ENCODE peak calls at places on chromosomes 3 and 15, in five cellular contexts. One of them, this sample, is unnamed.

GRCh38 chr3:171334465-171334811 is 125.8 kb downstream of the TNIK start:
- DNase-seq in ovary: no peak
- DNase-seq in HCT116: no peak
- DNase-seq in transverse colon: no peak
- DNase-seq in prostate gland: no peak
- DNase-seq in this sample: no peak

GRCh38 chr3:182969277-182969676 is 11.1 kb downstream of the DCUN1D1 start:
- DNase-seq in prostate gland: no peak
- DNase-seq in HCT116: no peak
- DNase-seq in transverse colon: no peak
- DNase-seq in ovary: no peak
- DNase-seq in this sample: no peak

GRCh38 chr15:35141743-35142356 is 56.8 kb upstream of the NANOGP8 start:
- DNase-seq in prostate gland: no peak
- DNase-seq in transverse colon: no peak
- DNase-seq in HCT116: no peak
- DNase-seq in ovary: no peak
- DNase-seq in this sample: no peak

GRCh38 chr3:190870125-190870524 is 7.6 kb upstream of the GMNC start:
- DNase-seq in HCT116: no peak
- DNase-seq in prostate gland: no peak
- DNase-seq in transverse colon: no peak
- DNase-seq in ovary: no peak
- DNase-seq in this sample: no peak

GRCh38 chr3:168034152-168034928 is 61.4 kb downstream of the GOLIM4 start:
- DNase-seq in transverse colon: no peak
- DNase-seq in ovary: no peak
- DNase-seq in prostate gland: no peak
- DNase-seq in HCT116: no peak
- DNase-seq in this sample: no peak

GRCh38 chr3:41144631-41145030 is 54.7 kb upstream of the CTNNB1 start:
- DNase-seq in prostate gland: no peak
- DNase-seq in HCT116: no peak
- DNase-seq in ovary: no peak
- DNase-seq in transverse colon: no peak
- DNase-seq in this sample: no peak

GRCh38 chr3:119781330-119782198 is at the start of gene NR1I2:
- DNase-seq in prostate gland: no peak
- DNase-seq in HCT116: no peak
- DNase-seq in transverse colon: peak
- DNase-seq in ovary: no peak
- DNase-seq in this sample: no peak

GRCh38 chr3:127678611-127679533 is 6.1 kb downstream of the ABTB1 start:
- DNase-seq in prostate gland: no peak
- DNase-seq in transverse colon: no peak
- DNase-seq in ovary: peak
- DNase-seq in HCT116: no peak
- DNase-seq in this sample: no peak

GRCh38 chr15:32775103-32775502 is 57.3 kb downstream of the GREM1 start:
- DNase-seq in ovary: no peak
- DNase-seq in transverse colon: no peak
- DNase-seq in prostate gland: no peak
- DNase-seq in HCT116: no peak
- DNase-seq in this sample: no peak

GRCh38 chr3:146058241-146058640 is 102.7 kb downstream of the PLOD2 start:
- DNase-seq in HCT116: no peak
- DNase-seq in transverse colon: no peak
- DNase-seq in prostate gland: no peak
- DNase-seq in ovary: no peak
- DNase-seq in this sample: no peak

GRCh38 chr3:86563358-86563970 is 427.5 kb downstream of the VGLL3 start:
- DNase-seq in HCT116: peak
- DNase-seq in ovary: no peak
- DNase-seq in prostate gland: no peak
- DNase-seq in transverse colon: no peak
- DNase-seq in this sample: no peak

GRCh38 chr3:40602778-40603385 is 78.1 kb downstream of the ZNF621 start:
- DNase-seq in transverse colon: no peak
- DNase-seq in prostate gland: no peak
- DNase-seq in HCT116: no peak
- DNase-seq in ovary: no peak
- DNase-seq in this sample: no peak

GRCh38 chr3:111924283-111924682 is 54.5 kb upstream of the ABHD10 start:
- DNase-seq in prostate gland: peak
- DNase-seq in HCT116: no peak
- DNase-seq in ovary: no peak
- DNase-seq in transverse colon: peak
- DNase-seq in this sample: no peak

GRCh38 chr15:22868495-22868894 is 30.0 kb downstream of the NIPA2 start:
- DNase-seq in HCT116: no peak
- DNase-seq in transverse colon: no peak
- DNase-seq in ovary: no peak
- DNase-seq in prostate gland: no peak
- DNase-seq in this sample: no peak

GRCh38 chr15:22870865-22871264 is 32.4 kb downstream of the NIPA2 start:
- DNase-seq in transverse colon: no peak
- DNase-seq in HCT116: no peak
- DNase-seq in ovary: no peak
- DNase-seq in prostate gland: no peak
- DNase-seq in this sample: no peak

GRCh38 chr15:22867886-22868285 is 29.4 kb downstream of the NIPA2 start:
- DNase-seq in transverse colon: no peak
- DNase-seq in ovary: no peak
- DNase-seq in HCT116: no peak
- DNase-seq in prostate gland: no peak
- DNase-seq in this sample: no peak

GRCh38 chr15:22869856-22870255 is 31.4 kb downstream of the NIPA2 start:
- DNase-seq in transverse colon: no peak
- DNase-seq in HCT116: no peak
- DNase-seq in ovary: no peak
- DNase-seq in prostate gland: no peak
- DNase-seq in this sample: no peak

GRCh38 chr15:22868928-22869327 is 30.5 kb downstream of the NIPA2 start:
- DNase-seq in prostate gland: no peak
- DNase-seq in ovary: no peak
- DNase-seq in transverse colon: no peak
- DNase-seq in HCT116: no peak
- DNase-seq in this sample: no peak
- TF ChIP-seq POLR2A in prostate gland: no peak
- TF ChIP-seq POLR2A in ovary: no peak
- TF ChIP-seq POLR2A in transverse colon: no peak
- TF ChIP-seq POLR2A in HCT116: no peak
- TF ChIP-seq POLR2A in this sample: no peak

DNA sequence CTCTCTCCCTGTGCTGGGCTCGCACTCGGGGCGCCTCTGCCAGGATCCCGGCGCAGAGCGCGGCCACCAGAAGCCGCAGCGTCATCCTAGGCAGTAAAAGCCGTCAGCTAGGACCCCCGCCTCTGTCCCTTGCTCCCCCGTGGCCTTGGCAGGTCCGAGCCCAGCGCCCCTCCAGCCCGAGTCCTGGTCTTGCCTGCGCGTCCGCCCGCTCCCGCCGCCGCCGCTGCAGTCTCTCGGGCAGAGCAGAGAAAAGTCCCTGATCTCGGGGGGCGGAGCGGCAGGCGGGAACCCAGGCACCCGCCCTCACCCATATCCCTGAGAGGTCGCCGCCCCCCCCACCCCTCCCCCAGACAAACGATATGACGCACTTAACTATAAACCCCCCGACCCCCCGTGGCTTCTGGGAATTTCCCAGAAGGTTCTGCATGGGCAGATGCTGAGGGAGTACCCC is at the start of gene COL7A1:
- DNase-seq in ovary: peak
- DNase-seq in prostate gland: no peak
- DNase-seq in HCT116: no peak
- DNase-seq in transverse colon: no peak
- DNase-seq in this sample: no peak
- H3K4me3 ChIP-seq in ovary: peak
- H3K4me3 ChIP-seq in prostate gland: peak
- H3K4me3 ChIP-seq in HCT116: no peak
- H3K4me3 ChIP-seq in transverse colon: peak
- H3K4me3 ChIP-seq in this sample: peak

GRCh38 chr3:37726445-37727000 is 135.2 kb upstream of the CTDSPL start:
- DNase-seq in ovary: no peak
- DNase-seq in HCT116: no peak
- DNase-seq in transverse colon: no peak
- DNase-seq in prostate gland: no peak
- DNase-seq in this sample: no peak
- TF ChIP-seq POLR2A in ovary: no peak
- TF ChIP-seq POLR2A in HCT116: no peak
- TF ChIP-seq POLR2A in transverse colon: no peak
- TF ChIP-seq POLR2A in prostate gland: no peak
- TF ChIP-seq POLR2A in this sample: no peak

DNA sequence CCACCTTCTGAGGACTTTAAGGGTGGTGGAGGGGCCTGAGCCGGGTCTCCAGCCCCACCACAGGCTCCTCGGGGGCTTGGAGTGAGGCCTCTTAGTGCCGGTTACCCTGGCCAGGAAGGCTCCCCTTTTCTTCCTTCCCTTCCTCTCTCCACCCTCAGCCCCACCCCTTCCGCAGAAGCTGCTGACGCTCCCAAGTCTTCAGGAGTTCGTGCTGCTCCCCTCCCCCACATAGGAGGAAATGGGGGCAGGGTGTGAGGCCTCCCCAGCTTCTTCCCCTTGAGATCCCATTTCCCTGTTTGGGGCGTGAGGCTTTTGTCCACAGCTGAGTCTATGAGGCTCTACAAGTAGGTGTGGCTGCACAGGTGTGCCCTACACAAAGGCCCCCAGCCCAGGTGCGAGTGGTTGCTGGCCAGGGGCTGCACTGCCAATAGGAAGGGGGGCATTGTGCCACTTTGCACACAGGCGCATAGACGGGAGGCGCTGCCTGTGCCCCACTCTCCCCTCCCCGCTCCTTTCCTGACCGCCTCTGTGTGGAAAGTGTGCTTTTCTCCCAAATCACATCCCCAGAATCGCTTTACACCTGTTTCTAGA is 912 bp upstream of the CALML4 start:
- DNase-seq in prostate gland: no peak
- DNase-seq in HCT116: no peak
- DNase-seq in transverse colon: peak
- DNase-seq in ovary: no peak
- DNase-seq in this sample: peak
- H3K4me3 ChIP-seq in prostate gland: no peak
- H3K4me3 ChIP-seq in HCT116: no peak
- H3K4me3 ChIP-seq in transverse colon: no peak
- H3K4me3 ChIP-seq in ovary: no peak
- H3K4me3 ChIP-seq in this sample: no peak

GRCh38 chr3:197354195-197355059 is 56.0 kb upstream of the DLG1 start:
- DNase-seq in HCT116: no peak
- DNase-seq in ovary: peak
- DNase-seq in prostate gland: peak
- DNase-seq in transverse colon: peak
- DNase-seq in this sample: peak
- TF ChIP-seq POLR2A in HCT116: no peak
- TF ChIP-seq POLR2A in ovary: no peak
- TF ChIP-seq POLR2A in prostate gland: no peak
- TF ChIP-seq POLR2A in transverse colon: no peak
- TF ChIP-seq POLR2A in this sample: no peak

DNA sequence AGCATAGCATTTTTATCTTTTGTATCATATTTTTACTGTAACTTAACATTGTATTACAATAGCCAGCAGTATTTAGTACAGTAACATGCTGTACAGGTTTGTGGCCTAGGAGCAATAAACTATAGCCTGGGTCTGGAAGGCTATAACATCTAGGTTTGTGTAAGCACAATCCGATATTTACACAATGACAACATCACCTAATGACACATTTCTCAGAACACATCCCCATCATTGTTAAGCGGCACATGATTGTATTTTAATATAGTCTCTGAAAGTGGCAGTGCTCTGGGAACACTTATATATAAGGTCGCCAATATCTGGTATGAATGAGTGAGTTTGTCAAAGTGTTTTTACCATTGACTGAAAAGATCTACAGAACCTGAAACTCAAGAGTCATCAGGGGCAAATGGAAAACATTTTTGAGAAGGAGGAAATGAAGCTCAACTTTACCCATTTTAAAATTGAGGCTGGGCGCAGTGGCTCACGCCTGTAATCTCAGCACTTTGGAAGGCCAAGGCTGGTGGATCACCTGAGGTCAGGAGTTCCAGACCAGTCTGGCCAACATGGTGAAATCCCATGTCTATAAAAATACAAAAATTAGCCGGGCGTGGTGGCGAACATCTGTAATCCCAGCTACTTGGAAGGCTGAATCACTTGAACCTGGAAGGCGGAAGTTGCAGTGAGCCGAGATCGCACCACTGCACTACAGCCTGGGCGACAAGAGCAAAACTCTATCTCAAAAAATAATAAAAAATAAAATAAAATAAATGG is 38.8 kb upstream of the TNFSF10 start:
- DNase-seq in prostate gland: no peak
- DNase-seq in ovary: no peak
- DNase-seq in transverse colon: peak
- DNase-seq in HCT116: no peak
- DNase-seq in this sample: no peak
- H3K4me3 ChIP-seq in prostate gland: no peak
- H3K4me3 ChIP-seq in ovary: no peak
- H3K4me3 ChIP-seq in transverse colon: no peak
- H3K4me3 ChIP-seq in HCT116: no peak
- H3K4me3 ChIP-seq in this sample: no peak

DNA sequence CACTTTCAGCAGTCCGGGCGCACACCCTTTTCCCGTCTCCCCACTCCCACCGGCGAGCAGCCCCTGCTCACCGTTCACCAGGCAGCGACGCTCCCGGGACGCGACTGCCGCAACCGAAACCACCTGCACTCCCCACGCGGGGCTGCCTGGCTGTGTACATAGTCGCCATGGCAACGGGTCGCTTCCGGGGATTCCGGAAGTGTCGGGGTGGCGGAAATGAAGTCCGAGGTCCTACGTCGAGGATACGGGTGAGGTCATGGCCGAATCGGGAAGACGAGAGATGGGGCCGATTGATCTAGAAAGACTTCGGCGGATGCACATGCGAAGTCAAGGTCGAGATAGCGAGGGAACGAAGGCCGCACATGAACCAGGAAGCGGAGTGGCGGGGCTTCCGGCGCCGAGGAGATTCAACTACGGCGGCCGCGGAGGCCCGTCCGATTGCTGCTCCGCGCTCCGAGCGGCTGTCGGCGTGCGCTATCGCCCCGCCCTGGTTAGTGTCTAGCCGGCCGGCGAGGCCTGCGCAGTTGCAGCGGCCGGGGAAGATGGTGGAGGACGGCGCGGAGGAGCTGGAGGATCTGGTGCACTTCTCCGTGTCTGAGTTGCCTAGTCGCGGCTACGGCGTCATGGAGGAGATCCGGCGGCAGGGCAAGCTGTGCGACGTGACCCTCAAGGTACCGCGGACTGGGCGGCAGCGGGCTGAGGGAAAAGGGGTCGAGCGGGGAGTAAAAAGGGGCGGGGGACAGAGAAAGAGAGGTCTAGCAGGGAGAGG is at the start of the genes KIF9 and KLHL18:
- DNase-seq in prostate gland: peak
- DNase-seq in ovary: peak
- DNase-seq in HCT116: peak
- DNase-seq in transverse colon: peak
- DNase-seq in this sample: peak
- TF ChIP-seq POLR2A in prostate gland: peak
- TF ChIP-seq POLR2A in ovary: peak
- TF ChIP-seq POLR2A in HCT116: peak
- TF ChIP-seq POLR2A in transverse colon: peak
- TF ChIP-seq POLR2A in this sample: no peak

This sample was measured in testis.